ENCODE peak calls at places on chromosomes 2 and 18, in eight cellular contexts. F is stomach, M is transverse colon, H is sigmoid colon, O is HL-60, W is GM23338, K is GM12878, L is endothelial cell of umbilical vein. T is an unnamed sample.

GRCh38 chr2:28633739-28634138 is 117.9 kb upstream of the PPP1CB start:
- DNase-seq in F (no peak), M (peak), L (no peak), W (no peak), O (no peak), K (no peak), H (no peak), T (no peak)

GRCh38 chr18:74724186-74724585 is 126.5 kb downstream of the ZNF407 start:
- DNase-seq in K (no peak), L (no peak), O (no peak), M (no peak), H (no peak), W (no peak), F (no peak), T (no peak)

GRCh38 chr2:603427-603826 is 73.8 kb downstream of the TMEM18 start:
- DNase-seq in M (no peak), O (no peak), H (no peak), K (no peak), L (no peak), F (no peak), W (no peak), T (peak)

GRCh38 chr2:61439241-61440002 is 31.5 kb downstream of the USP34 start:
- DNase-seq in H (no peak), M (no peak), L (no peak), K (no peak), W (no peak), O (no peak), F (peak), T (peak)

GRCh38 chr2:241844066-241844728 is 14.5 kb downstream of the PDCD1 start:
- DNase-seq in W (peak), K (no peak), M (peak), O (peak), F (peak), L (peak), H (peak), T (peak)

GRCh38 chr2:223508372-223508771 is 93.8 kb downstream of the SCG2 start:
- DNase-seq in O (no peak), K (no peak), H (no peak), L (no peak), F (no peak), M (no peak), W (no peak), T (no peak)

GRCh38 chr2:226760412-226761194 is 39.0 kb downstream of the IRS1 start:
- DNase-seq in W (no peak), K (no peak), H (no peak), F (no peak), O (no peak), L (no peak), M (no peak), T (no peak)

GRCh38 chr2:235051436-235052260 is 99.8 kb downstream of the SH3BP4 start:
- DNase-seq in W (no peak), K (no peak), L (no peak), H (no peak), M (no peak), O (no peak), F (peak), T (no peak)

GRCh38 chr2:173719471-173719870 is 245.7 kb downstream of the SP3 start:
- DNase-seq in F (no peak), O (no peak), M (no peak), H (no peak), K (no peak), L (no peak), W (no peak), T (no peak)

GRCh38 chr2:217980036-217980435 is 22.8 kb downstream of the TNS1 start:
- DNase-seq in K (no peak), H (peak), W (no peak), M (peak), L (no peak), O (no peak), F (no peak), T (peak)

GRCh38 chr2:70191244-70191735 is 471 bp upstream of the C2orf42 start:
- DNase-seq in W (no peak), K (no peak), L (no peak), F (no peak), M (no peak), O (no peak), H (no peak), T (no peak)

GRCh38 chr2:30262716-30263309 is 31.5 kb downstream of the LBH start:
- DNase-seq in L (no peak), O (no peak), K (no peak), F (no peak), M (no peak), H (no peak), W (no peak), T (no peak)

GRCh38 chr2:229153307-229153706 is 117.8 kb downstream of the PID1 start:
- DNase-seq in L (no peak), W (no peak), F (no peak), H (no peak), O (no peak), M (peak), K (no peak), T (no peak)

GRCh38 chr2:109348645-109349554 is 219.9 kb downstream of the SH3RF3 start:
- DNase-seq in K (no peak), F (no peak), M (no peak), L (peak), O (no peak), H (no peak), W (no peak), T (no peak)

GRCh38 chr2:104658149-104658839 is 195.6 kb upstream of the POU3F3 start:
- DNase-seq in K (no peak), W (peak), H (no peak), F (no peak), O (peak), M (peak), L (no peak), T (peak)

GRCh38 chr2:145752091-145752806 is 1232.3 kb upstream of the ZEB2 start:
- DNase-seq in F (no peak), H (no peak), L (peak), W (peak), O (peak), K (no peak), M (no peak), T (no peak)

GRCh38 chr2:145750074-145750473 is 1230.2 kb upstream of the ZEB2 start:
- DNase-seq in H (no peak), O (no peak), W (no peak), L (peak), M (no peak), F (no peak), K (no peak), T (no peak)

GRCh38 chr2:145750617-145751016 is 1230.7 kb upstream of the ZEB2 start:
- DNase-seq in W (no peak), L (no peak), M (no peak), O (no peak), K (no peak), F (no peak), H (no peak), T (no peak)

GRCh38 chr2:145751634-145752033 is 1231.7 kb upstream of the ZEB2 start:
- DNase-seq in H (no peak), L (peak), O (peak), K (peak), W (peak), M (no peak), F (no peak), T (no peak)

DNA sequence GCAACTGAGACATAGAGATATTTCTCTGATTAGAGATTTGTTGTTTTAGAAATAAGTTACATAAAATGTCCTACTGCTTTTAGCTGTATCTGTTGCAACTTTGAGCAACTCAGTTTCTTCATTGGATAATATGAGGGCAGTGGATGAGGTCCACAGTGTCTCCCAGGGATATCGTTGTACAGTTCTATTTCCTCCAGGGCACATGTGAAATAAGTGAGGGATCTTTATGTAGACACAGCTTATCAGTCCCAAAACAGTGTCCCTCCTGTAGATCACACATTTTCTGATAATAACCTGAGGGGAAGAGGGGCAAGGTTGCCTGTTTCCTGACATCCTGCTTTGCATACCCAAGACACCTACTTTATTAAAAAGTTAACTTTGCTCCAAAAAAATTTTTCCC is 1231.2 kb upstream of the ZEB2 start:
- DNase-seq in H (no peak), K (no peak), L (no peak), F (no peak), W (no peak), M (no peak), O (no peak), T (no peak)
- H3K4me3 ChIP-seq in H (no peak), K (no peak), L (no peak), F (no peak), W (no peak), M (no peak), O (no peak), T (no peak)

GRCh38 chr2:99654419-99654818 is 164.6 kb upstream of the REV1 start:
- DNase-seq in K (no peak), F (no peak), M (no peak), H (no peak), L (no peak), W (no peak), O (no peak), T (no peak)
- TF ChIP-seq POLR2AphosphoS5 in K (no peak), F (no peak), M (no peak), H (no peak), L (no peak), W (no peak), O (no peak), T (no peak)

DNA sequence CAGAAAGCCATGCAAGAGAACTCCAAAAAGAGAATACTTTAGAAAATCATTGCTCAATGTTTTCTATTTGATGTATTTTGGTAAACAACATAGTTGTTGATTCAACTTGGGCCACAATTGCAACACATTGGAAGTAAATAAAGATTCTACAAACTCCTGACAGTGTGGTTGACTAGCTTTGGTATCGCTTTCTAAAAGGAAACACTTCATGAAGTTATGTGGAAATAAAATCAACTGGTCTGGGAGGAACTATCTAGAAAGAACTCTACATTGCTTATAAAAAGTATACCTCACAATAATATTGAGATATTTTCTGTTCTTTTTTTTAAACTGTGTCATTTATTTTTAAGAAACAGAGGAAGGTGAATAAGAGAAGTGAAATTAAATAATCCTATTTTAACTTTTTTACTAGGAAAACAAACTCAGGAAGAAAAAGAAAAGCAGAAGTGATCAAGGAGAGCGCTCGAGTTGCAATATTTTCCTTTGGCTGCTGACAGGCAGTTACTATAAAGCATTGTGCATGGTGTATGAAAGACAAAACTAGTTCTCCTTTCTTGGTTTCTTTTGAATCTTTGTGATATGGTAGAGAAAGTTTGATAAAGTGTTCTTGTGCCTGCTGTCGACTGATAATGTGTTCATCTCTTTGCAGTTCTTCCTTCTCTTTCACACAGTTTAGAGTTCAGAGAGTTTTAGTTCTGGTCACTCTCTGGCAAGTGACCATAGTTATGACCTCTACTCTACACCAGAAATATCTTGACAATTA is 3.0 kb downstream of the DHRS9 start:
- DNase-seq in F (no peak), M (no peak), L (peak), W (no peak), H (no peak), K (no peak), O (peak), T (no peak)
- H3K4me3 ChIP-seq in F (no peak), M (no peak), L (no peak), W (no peak), H (no peak), K (no peak), O (no peak), T (no peak)

DNA sequence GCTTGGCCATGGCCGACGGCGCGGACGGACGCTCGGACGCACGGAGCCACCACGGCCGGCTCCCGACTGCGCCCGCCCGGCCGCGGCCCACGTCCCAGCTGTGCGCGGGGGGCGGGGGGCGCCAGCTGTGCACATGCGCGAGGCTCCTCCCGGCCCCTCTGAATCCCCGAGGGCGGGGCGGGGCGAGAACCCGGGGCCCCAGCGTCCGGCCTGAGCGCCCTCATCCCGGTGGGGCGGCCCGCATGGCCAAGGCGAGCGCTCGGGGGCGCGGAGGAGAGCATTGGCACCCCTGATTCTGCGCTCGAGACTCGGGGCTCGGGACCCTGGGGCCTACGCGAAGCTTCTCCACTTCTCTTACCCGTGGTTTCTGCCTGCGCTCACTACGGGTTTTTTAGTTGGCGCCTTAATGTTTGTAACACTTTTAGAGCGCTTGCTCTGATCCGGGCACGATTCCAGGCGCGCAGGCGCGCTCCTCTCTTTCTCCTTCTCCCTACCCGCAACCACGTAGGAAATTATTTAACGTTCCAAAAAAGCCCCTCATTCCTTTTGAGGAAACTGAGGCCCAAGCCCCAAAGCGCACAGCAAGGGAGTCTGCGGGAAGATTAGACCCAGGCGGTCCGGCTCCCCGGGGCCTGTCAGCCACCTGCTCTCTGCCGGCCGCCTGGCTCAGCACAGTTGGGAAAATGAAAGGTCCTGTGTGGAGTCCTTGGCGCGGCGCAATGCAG is at the start of gene PXDN:
- DNase-seq in K (no peak), F (no peak), W (peak), L (peak), M (peak), H (peak), O (no peak), T (no peak)
- TF ChIP-seq POLR2AphosphoS5 in K (no peak), F (no peak), W (peak), L (peak), M (no peak), H (peak), O (no peak), T (no peak)

GRCh38 chr2:114421781-114422180 is 20.7 kb upstream of the DPP10 start:
- DNase-seq in L (no peak), O (no peak), W (peak), H (no peak), K (no peak), M (no peak), F (no peak), T (no peak)

GRCh38 chr2:114426111-114426510 is 16.3 kb upstream of the DPP10 start:
- DNase-seq in H (no peak), L (no peak), O (no peak), M (no peak), F (no peak), K (no peak), W (no peak), T (no peak)

GRCh38 chr2:114424699-114425098 is 17.7 kb upstream of the DPP10 start:
- DNase-seq in O (no peak), F (no peak), H (no peak), W (no peak), L (no peak), K (no peak), M (no peak), T (no peak)

DNA sequence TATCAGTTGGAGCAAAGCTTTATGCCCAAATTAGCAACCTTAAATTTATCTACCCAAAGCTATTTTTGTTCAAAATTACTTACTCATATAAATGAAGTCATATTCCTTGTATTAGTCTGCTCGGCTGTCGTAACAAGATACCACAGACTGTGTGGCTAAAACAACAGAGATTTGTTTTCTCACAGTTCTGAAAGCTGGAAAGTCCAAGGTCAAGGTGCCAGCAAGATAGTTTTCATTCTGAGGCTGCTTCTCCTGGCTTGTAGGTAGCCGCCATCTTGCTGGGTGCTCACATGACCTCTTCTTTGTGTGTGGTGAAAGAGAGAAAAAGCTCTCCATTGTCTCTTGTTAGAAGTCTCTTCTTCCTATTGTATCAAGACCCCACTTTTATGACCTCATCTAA is 15.7 kb upstream of the DPP10 start:
- DNase-seq in K (no peak), L (no peak), M (no peak), H (no peak), O (no peak), W (no peak), F (no peak), T (no peak)
- H3K4me3 ChIP-seq in K (no peak), L (no peak), M (no peak), H (no peak), O (no peak), W (no peak), F (no peak), T (no peak)

DNA sequence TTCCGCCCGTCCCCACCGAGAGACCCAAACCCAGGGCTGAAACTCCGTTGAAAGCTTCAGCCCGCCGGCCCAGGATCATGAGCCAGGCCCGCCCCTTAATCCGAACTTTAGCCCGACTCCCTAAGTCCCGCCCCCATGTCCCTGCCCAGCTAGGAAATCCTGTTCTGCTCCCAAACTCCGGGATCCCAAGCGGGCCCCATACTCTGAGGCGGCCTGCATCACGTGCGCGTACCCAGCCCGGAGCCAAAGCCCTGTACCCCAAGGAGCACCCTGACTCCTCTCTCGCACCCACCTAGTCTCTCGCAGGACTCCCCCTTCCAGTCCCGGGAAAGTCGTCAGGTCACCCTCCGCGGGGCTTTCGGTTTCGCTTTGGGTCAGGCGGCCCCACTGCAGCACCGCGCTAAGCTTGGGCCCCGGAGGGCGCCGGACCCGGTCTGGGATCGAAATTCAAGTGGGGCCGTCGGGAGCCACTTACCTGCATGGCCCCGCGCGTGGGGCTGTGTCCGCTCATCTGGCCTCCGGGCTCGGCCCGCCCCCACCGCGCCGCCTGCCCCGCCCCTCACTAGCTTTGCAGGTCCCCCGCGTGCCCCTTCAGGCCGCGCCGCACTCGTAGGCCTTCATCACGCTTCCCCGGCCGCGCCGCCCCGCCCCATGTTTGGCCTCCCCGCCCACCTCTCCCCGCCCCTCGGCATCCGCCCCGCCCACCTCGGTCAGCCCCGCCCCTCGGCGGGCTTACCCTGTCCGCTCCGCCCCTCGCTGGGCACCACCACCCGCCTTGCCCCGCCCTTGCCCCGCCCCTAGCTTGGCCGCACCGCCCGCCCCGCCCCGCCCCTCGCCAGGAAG is at the start of gene DNPEP:
- DNase-seq in K (peak), H (peak), F (peak), O (peak), M (peak), W (peak), L (peak), T (peak)
- TF ChIP-seq POLR2AphosphoS5 in K (no peak), H (peak), F (no peak), O (no peak), M (peak), W (peak), L (peak), T (peak)

DNA sequence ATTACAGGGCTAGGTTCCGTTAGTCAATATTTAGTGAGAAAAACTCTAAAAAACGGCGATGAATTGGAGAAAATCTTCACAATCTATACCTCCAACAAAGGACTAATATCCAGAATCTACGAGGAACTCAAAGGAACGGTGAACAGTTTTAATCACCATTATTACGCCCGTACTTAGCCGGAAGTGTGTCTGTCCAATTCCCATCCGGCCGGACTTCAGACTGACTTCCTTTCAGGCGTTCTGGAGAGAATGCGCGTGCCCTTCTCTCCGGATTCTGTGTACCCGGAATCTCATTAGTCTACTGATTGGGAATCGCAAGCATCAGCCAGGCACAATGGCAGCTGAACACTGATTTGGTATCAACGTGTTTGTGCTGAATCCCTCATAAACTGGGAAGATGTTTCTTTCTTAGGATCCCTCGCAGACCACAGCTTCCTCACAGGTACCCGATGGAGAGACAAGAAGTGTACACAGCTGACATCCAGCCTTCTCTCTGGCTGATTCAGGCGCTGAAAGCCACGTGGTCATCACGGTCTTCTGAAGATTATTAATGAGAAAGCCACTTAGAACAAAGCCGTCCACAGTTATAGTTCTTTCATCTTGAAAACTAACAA is 239.9 kb downstream of the ZNF516 start:
- DNase-seq in M (no peak), O (no peak), W (no peak), F (no peak), H (no peak), K (no peak), L (no peak), T (no peak)
- H3K4me3 ChIP-seq in M (no peak), O (no peak), W (no peak), F (no peak), H (no peak), K (no peak), L (no peak), T (no peak)